ENCODE peak calls at places on chromosomes 12 and 14, in six cellular contexts. E, Y, Q, U, C and T are unnamed samples.

GRCh38 chr12:30701056-30701455 is 5.4 kb upstream of the IPO8 start:
- DNase-seq in E (no peak), U (no peak), C (no peak), Y (no peak), Q (no peak), T (no peak)

GRCh38 chr12:130254476-130255276 is 83.0 kb upstream of the PIWIL1 start:
- DNase-seq in Y (no peak), E (peak), C (no peak), Q (no peak), U (no peak), T (no peak)

GRCh38 chr12:93832126-93832525 is 155.0 kb downstream of the CRADD start:
- DNase-seq in E (no peak), Y (no peak), Q (no peak), C (no peak), U (no peak), T (no peak)

GRCh38 chr12:31215521-31216232 is 110.3 kb downstream of the SINHCAF start:
- DNase-seq in Y (no peak), U (no peak), C (no peak), E (no peak), Q (no peak), T (peak)

GRCh38 chr14:56774503-56774902 is 35.8 kb downstream of the OTX2 start:
- DNase-seq in Y (no peak), C (no peak), U (no peak), Q (no peak), E (no peak), T (no peak)

GRCh38 chr14:94640721-94641631 is 28.8 kb downstream of the SERPINA3 start:
- DNase-seq in U (no peak), Y (no peak), Q (no peak), C (no peak), E (no peak), T (no peak)

GRCh38 chr12:11685261-11685660 is 35.8 kb downstream of the ETV6 start:
- DNase-seq in C (no peak), E (no peak), Q (no peak), Y (no peak), U (no peak), T (no peak)

GRCh38 chr12:5900533-5901255 is 44.4 kb downstream of the ANO2 start:
- DNase-seq in E (no peak), Y (no peak), Q (no peak), U (no peak), C (no peak), T (no peak)

GRCh38 chr12:77130193-77130592 is 64.8 kb upstream of the E2F7 start:
- DNase-seq in Y (no peak), U (peak), Q (no peak), C (no peak), E (no peak), T (no peak)